ENCODE peak calls at places on chromosomes 16 and 17, in four cellular contexts. Z is A549, L is NCI-H345, S is activated T-cell treated with anti-CD3 and anti-CD28 coated beads for 4 hours. W is an unnamed sample.

GRCh38 chr17:32275060-32276042 is 9.7 kb downstream of the RHBDL3 start:
- DNase-seq in S (no peak), L (no peak), Z (peak; percentile 89), W (no peak)

GRCh38 chr17:76901542-76902197 is 33.5 kb downstream of the MGAT5B start:
- DNase-seq in S (no peak), Z (no peak), L (no peak), W (no peak)

GRCh38 chr17:50352072-50352692 is 6.3 kb downstream of the XYLT2 start:
- DNase-seq in S (no peak), Z (no peak), L (no peak), W (no peak)

GRCh38 chr17:50100480-50100883 is 5.3 kb downstream of the PDK2 start:
- DNase-seq in Z (no peak), L (no peak), S (no peak), W (no peak)

GRCh38 chr17:2694381-2695242 is 17.0 kb downstream of the CLUH start:
- DNase-seq in Z (no peak), L (no peak), S (no peak), W (peak; percentile 18)

GRCh38 chr17:58020401-58020800 is 13.4 kb upstream of the SRSF1 start:
- DNase-seq in Z (no peak), S (no peak), L (peak; percentile 54), W (no peak)

GRCh38 chr17:42277342-42277712 is 1.1 kb upstream of the STAT5B start:
- DNase-seq in L (no peak), S (no peak), Z (no peak), W (no peak)

GRCh38 chr16:75206749-75207451 is at the start of gene CTRB2:
- DNase-seq in L (no peak), Z (no peak), S (no peak), W (no peak)

GRCh38 chr16:48963306-48963705 is 318.3 kb downstream of the CBLN1 start:
- DNase-seq in Z (no peak), L (no peak), S (no peak), W (no peak)

W was measured in GM12891.